ENCODE peak calls at places on chromosomes 1 and 21, in seven cellular contexts. C, W, A, M, Y, Q and R are unnamed samples.

GRCh38 chr1:114320586-114320985 is 166.9 kb upstream of the SYT6 start:
- DNase-seq in C (no peak), A (no peak), Y (no peak), M (no peak), Q (no peak), W (no peak), R (no peak)

GRCh38 chr1:180778782-180779398 is 133.8 kb upstream of the KIAA1614 start:
- DNase-seq in Q (no peak), C (peak), W (no peak), Y (no peak), A (peak), M (no peak), R (peak)

GRCh38 chr1:244104309-244105060 is 53.4 kb downstream of the ZBTB18 start:
- DNase-seq in Q (no peak), M (no peak), Y (no peak), A (no peak), C (peak), W (no peak), R (no peak)

GRCh38 chr1:115114308-115114707 is 25.0 kb upstream of the TSPAN2 start:
- DNase-seq in W (no peak), Y (no peak), Q (no peak), M (no peak), A (no peak), C (no peak), R (no peak)

GRCh38 chr21:43362306-43362927 is 64.5 kb downstream of the SIK1 start:
- DNase-seq in Q (peak), Y (peak), C (no peak), M (peak), A (peak), W (peak), R (peak)

GRCh38 chr1:154837679-154838171 is 32.4 kb downstream of the KCNN3 start:
- DNase-seq in W (peak), M (peak), A (peak), Q (no peak), Y (no peak), C (no peak), R (no peak)

GRCh38 chr1:246178902-246179301 is 328.2 kb downstream of the SMYD3 start:
- DNase-seq in M (no peak), A (no peak), Y (no peak), C (no peak), Q (no peak), W (no peak), R (no peak)

GRCh38 chr1:60825593-60825992 is 256.8 kb upstream of the NFIA start:
- DNase-seq in M (no peak), Y (no peak), A (no peak), C (no peak), Q (no peak), W (no peak), R (no peak)

GRCh38 chr1:236913371-236914037 is 90.7 kb downstream of the MT1HL1 start:
- DNase-seq in W (no peak), C (no peak), M (no peak), Y (no peak), Q (no peak), A (no peak), R (no peak)

GRCh38 chr1:67945733-67946374 is 104.6 kb downstream of the DIRAS3 start:
- DNase-seq in W (peak), Y (no peak), M (no peak), A (no peak), C (no peak), Q (no peak), R (no peak)

GRCh38 chr1:229759037-229759435 is 133.0 kb downstream of the URB2 start:
- DNase-seq in W (no peak), Y (no peak), M (no peak), A (no peak), C (no peak), Q (no peak), R (no peak)

GRCh38 chr21:46094401-46095105 is 3.4 kb upstream of the COL6A2 start:
- DNase-seq in W (no peak), Q (no peak), A (no peak), M (no peak), Y (no peak), C (no peak), R (no peak)

GRCh38 chr1:30514945-30515344 is 208.4 kb downstream of the MATN1 start:
- DNase-seq in A (no peak), C (no peak), Q (peak), M (peak), W (no peak), Y (no peak), R (no peak)

GRCh38 chr1:43806183-43806582 is 98.8 kb downstream of the ST3GAL3 start:
- DNase-seq in W (no peak), Y (no peak), C (no peak), M (no peak), A (no peak), Q (no peak), R (no peak)

GRCh38 chr1:26234644-26235384 is 814 bp downstream of the CEP85 start:
- DNase-seq in Y (peak), W (no peak), A (peak), C (peak), M (no peak), Q (no peak), R (no peak)

GRCh38 chr1:39359028-39359570 is 132.3 kb upstream of the BMP8A start:
- DNase-seq in Y (no peak), C (no peak), W (no peak), Q (no peak), A (no peak), M (peak), R (no peak)

GRCh38 chr1:67317803-67318202 is 10.1 kb downstream of the IL12RB2 start:
- DNase-seq in M (no peak), Y (no peak), Q (no peak), C (no peak), W (no peak), A (no peak), R (no peak)

GRCh38 chr21:34074283-34075098 is 1.1 kb downstream of the MRPS6 start:
- DNase-seq in Q (no peak), C (no peak), Y (no peak), A (peak), W (no peak), M (no peak), R (no peak)

GRCh38 chr1:98817830-98818229 is 156.3 kb downstream of the SNX7 start:
- DNase-seq in C (no peak), M (no peak), Y (no peak), Q (no peak), A (no peak), W (no peak), R (no peak)

GRCh38 chr1:46556822-46557221 is 5.4 kb upstream of the KNCN start:
- DNase-seq in C (no peak), Q (peak), M (no peak), Y (no peak), W (no peak), A (no peak), R (no peak)

GRCh38 chr1:5818755-5819154 is 173.5 kb downstream of the NPHP4 start:
- DNase-seq in A (no peak), C (no peak), W (no peak), M (no peak), Q (no peak), Y (no peak), R (no peak)

GRCh38 chr1:39087109-39087834 is 61.1 kb downstream of the NDUFS5 start:
- DNase-seq in Q (no peak), C (no peak), Y (no peak), W (no peak), A (no peak), M (no peak), R (no peak)

GRCh38 chr1:198598796-198599321 is 40.0 kb upstream of the PTPRC start:
- DNase-seq in A (peak), W (no peak), Q (no peak), M (no peak), Y (no peak), C (no peak), R (peak)

GRCh38 chr1:59444520-59444919 is 147.6 kb downstream of the FGGY start:
- DNase-seq in W (no peak), M (no peak), Q (no peak), A (no peak), C (no peak), Y (no peak), R (no peak)

GRCh38 chr21:37153193-37153934 is 80.3 kb downstream of the TTC3 start:
- DNase-seq in C (no peak), A (no peak), Y (no peak), M (no peak), Q (no peak), W (no peak), R (no peak)

GRCh38 chr1:226763741-226764264 is 24.7 kb upstream of the ITPKB start:
- DNase-seq in A (peak), Q (no peak), C (peak), M (no peak), Y (no peak), W (no peak), R (no peak)

GRCh38 chr1:150981177-150981804 is 801 bp upstream of the ANXA9 start:
- DNase-seq in A (peak), Y (no peak), C (no peak), M (peak), Q (no peak), W (no peak), R (no peak)

GRCh38 chr1:193141804-193142203 is 20.0 kb downstream of the CDC73 start:
- DNase-seq in Q (no peak), Y (peak), W (no peak), C (no peak), M (no peak), A (no peak), R (no peak)

GRCh38 chr1:117838911-117839310 is 90.5 kb downstream of the GDAP2 start:
- DNase-seq in Q (no peak), W (no peak), C (no peak), Y (no peak), M (no peak), A (no peak), R (no peak)

GRCh38 chr1:23471473-23472075 is 12.4 kb downstream of the ASAP3 start:
- DNase-seq in M (no peak), Q (no peak), Y (no peak), A (no peak), W (no peak), C (no peak), R (no peak)

GRCh38 chr1:242083742-242084141 is 84.8 kb upstream of the MAP1LC3C start:
- DNase-seq in Y (no peak), A (no peak), C (no peak), W (no peak), Q (no peak), M (no peak), R (no peak)

GRCh38 chr1:116515702-116516101 is 55.1 kb downstream of the CD58 start:
- DNase-seq in A (no peak), Y (peak), C (no peak), W (no peak), M (no peak), Q (no peak), R (no peak)

GRCh38 chr21:32135401-32136363 is 143.2 kb downstream of the MIS18A start:
- DNase-seq in Q (no peak), Y (no peak), A (no peak), C (no peak), M (no peak), W (no peak), R (no peak)

GRCh38 chr1:220241072-220241663 is 31.1 kb downstream of the RAB3GAP2 start:
- DNase-seq in C (no peak), W (no peak), Y (no peak), Q (no peak), M (no peak), A (no peak), R (no peak)

GRCh38 chr1:19375621-19376020 is 63.5 kb downstream of the SLC66A1 start:
- DNase-seq in W (no peak), Q (no peak), Y (no peak), A (no peak), C (no peak), M (no peak), R (no peak)

GRCh38 chr21:35648512-35648911 is 411.8 kb downstream of the SETD4 start:
- DNase-seq in Y (no peak), A (no peak), W (no peak), M (peak), C (no peak), Q (no peak), R (no peak)
- H3K27ac ChIP-seq in Y (no peak), A (no peak), W (no peak), M (no peak), C (no peak), Q (no peak), R (no peak)

GRCh38 chr1:202578001-202578500 is 132.2 kb downstream of the SYT2 start:
- DNase-seq in C (no peak), Q (no peak), A (no peak), W (no peak), M (no peak), Y (no peak), R (no peak)
- H3K4me3 ChIP-seq in C (no peak), Q (no peak), A (no peak), W (no peak), M (no peak), Y (no peak), R (no peak)

GRCh38 chr1:222930097-222930496 is 115.3 kb downstream of the DISP1 start:
- DNase-seq in M (no peak), A (no peak), Y (no peak), Q (no peak), C (no peak), W (no peak), R (no peak)

GRCh38 chr1:222928212-222928611 is 113.4 kb downstream of the DISP1 start:
- DNase-seq in W (peak), Q (peak), C (no peak), M (peak), A (no peak), Y (no peak), R (no peak)

GRCh38 chr1:222924140-222924706 is 109.4 kb downstream of the DISP1 start:
- DNase-seq in Y (no peak), M (no peak), A (no peak), C (no peak), Q (no peak), W (no peak), R (no peak)

GRCh38 chr1:222923506-222923905 is 108.7 kb downstream of the DISP1 start:
- DNase-seq in W (no peak), Q (no peak), M (no peak), Y (no peak), A (no peak), C (no peak), R (no peak)

GRCh38 chr1:222926566-222926965 is 111.7 kb downstream of the DISP1 start:
- DNase-seq in C (no peak), M (no peak), A (no peak), Y (no peak), Q (no peak), W (no peak), R (no peak)
- H3K27ac ChIP-seq in C (no peak), M (no peak), A (no peak), Y (no peak), Q (peak), W (no peak), R (no peak)

GRCh38 chr1:206566976-206567375 is 45.3 kb downstream of the EIF2D start:
- DNase-seq in A (no peak), W (no peak), Q (no peak), M (no peak), C (no peak), Y (no peak), R (no peak)
- H3K4me3 ChIP-seq in A (no peak), W (no peak), Q (no peak), M (no peak), C (no peak), Y (peak), R (peak)

DNA sequence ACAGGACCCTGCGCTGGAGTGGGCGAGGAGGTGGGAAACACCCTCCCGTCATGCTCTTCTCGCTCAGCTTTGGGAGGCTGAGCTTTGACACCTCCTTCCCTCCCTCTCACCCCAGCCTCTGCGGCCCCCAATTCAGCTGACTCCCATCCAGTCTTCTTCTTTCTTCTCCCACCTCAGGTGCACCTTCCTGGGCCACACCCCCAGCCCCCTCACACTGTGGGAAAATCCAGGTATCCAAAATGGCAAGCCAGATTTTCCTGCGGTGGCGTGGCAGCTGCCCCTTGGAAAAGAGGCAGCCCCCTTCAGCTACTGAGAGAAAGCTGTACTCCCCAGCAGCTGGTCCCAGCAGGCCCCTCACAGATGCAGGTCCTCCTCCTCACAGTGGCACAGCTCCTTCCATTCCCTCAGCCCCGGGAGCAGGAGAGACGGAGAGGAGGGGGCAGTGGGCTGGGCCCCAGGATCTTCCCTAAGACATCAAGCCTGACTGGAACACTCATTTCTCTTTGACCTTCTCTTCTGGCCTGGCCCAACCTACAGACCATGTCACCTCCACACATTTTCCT is 61.6 kb downstream of the OPTC start:
- DNase-seq in W (no peak), A (no peak), M (no peak), C (no peak), Y (no peak), Q (no peak), R (no peak)
- H3K27ac ChIP-seq in W (peak), A (no peak), M (peak), C (peak), Y (no peak), Q (peak), R (no peak)

GRCh38 chr1:34753163-34753562 is 1.7 kb upstream of the GJB5 start:
- DNase-seq in W (no peak), Y (no peak), M (no peak), A (no peak), C (no peak), Q (no peak), R (no peak)

GRCh38 chr1:34758751-34759150 is 789 bp upstream of the GJB4 start:
- DNase-seq in Y (no peak), W (no peak), M (no peak), C (no peak), Q (no peak), A (no peak), R (no peak)

GRCh38 chr1:34755961-34756360 is 1.1 kb downstream of the GJB5 start:
- DNase-seq in Q (no peak), C (no peak), A (no peak), M (no peak), W (no peak), Y (no peak), R (no peak)

GRCh38 chr1:34757386-34757785 is 2.2 kb upstream of the GJB4 start:
- DNase-seq in C (no peak), Y (no peak), Q (no peak), A (no peak), M (no peak), W (no peak), R (no peak)

DNA sequence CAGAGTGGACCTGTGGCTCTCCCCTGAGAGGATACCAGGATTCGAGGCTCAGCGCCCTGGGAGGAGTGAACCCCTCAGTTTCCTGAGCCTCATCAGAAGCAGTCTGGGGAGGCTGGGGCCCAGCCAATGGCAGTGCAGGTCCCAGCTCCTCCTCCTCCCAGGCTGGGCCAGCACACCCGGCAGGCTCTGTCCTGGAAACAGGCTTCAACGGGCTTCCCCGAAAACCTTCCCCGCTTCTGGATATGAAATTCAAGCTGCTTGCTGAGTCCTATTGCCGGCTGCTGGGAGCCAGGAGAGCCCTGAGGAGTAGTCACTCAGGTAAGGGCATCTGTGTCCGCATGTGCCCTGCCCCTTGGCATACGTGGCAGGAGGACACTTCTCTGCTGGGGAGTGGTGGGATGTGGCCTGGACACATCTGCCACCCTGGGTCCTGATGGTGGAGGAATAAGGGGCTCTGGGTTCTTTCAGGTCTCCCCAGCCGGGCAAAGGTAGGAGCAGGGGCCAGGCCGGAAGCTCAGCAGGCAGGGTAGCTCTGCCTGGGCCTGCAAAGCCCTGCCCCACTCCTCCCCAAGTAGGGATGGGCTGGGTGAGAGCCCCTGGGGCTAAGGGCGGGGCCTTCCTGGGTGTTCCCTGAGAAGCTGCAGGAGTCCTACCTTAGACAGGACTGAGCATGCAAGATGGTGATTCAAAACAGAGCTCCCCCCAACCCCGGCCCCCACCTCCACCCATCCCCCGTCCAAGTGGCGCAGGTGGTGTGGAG is at the start of gene GJB5:
- DNase-seq in A (no peak), Y (no peak), Q (peak), W (no peak), M (no peak), C (no peak), R (no peak)
- H3K4me3 ChIP-seq in A (no peak), Y (no peak), Q (peak), W (no peak), M (no peak), C (no peak), R (no peak)

DNA sequence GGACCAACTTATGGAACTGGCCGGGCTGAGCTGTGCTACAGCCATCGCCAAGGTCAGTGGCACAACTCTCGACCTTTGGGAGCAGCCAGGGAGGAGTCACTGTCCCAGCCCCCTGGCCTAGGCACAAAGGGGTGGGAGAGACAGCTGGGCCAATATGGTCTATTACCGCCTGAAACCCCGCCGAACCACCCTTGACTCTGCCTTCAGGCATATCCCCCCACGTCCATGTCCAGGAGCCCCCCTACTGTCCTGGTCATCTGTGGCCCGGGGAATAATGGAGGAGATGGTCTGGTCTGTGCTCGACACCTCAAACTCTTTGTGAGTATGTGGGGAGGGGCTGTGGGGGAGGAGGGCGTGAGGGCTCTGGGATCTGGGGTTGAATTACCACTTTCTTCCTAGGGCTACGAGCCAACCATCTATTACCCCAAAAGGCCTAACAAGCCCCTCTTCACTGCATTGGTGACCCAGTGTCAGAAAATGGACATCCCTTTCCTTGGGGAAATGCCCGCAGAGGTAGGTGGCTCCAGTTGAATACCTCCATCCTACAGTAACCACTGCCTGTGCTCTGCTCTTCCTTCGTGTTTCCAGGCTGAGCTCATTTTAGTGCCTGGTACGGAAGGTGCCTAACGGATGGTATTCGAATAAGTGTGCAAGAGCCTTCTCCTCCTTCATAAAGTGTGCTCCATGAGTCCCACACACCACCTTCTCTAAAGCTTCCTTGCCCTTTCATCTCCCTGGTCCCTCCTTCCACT is 758 bp downstream of the NAXE start:
- DNase-seq in A (no peak), Q (no peak), C (no peak), M (no peak), Y (no peak), W (no peak), R (no peak)
- H3K27ac ChIP-seq in A (peak), Q (peak), C (peak), M (peak), Y (peak), W (peak), R (peak)

GRCh38 chr1:10936998-10937901 is 75.2 kb upstream of the TARDBP start:
- DNase-seq in A (no peak), Y (no peak), Q (no peak), W (no peak), C (no peak), M (peak), R (no peak)
- H3K4me3 ChIP-seq in A (no peak), Y (no peak), Q (no peak), W (no peak), C (no peak), M (no peak), R (no peak)

GRCh38 chr1:223175032-223175431 is 32.0 kb upstream of the TLR5 start:
- DNase-seq in Q (no peak), Y (no peak), C (no peak), W (no peak), A (no peak), M (no peak), R (no peak)

GRCh38 chr1:223179280-223179679 is 36.2 kb upstream of the TLR5 start:
- DNase-seq in Y (no peak), Q (no peak), A (no peak), M (no peak), C (no peak), W (no peak), R (no peak)

GRCh38 chr1:223176437-223176836 is 33.4 kb upstream of the TLR5 start:
- DNase-seq in C (no peak), W (no peak), A (no peak), Q (no peak), M (no peak), Y (no peak), R (no peak)

GRCh38 chr1:223177681-223178080 is 34.6 kb upstream of the TLR5 start:
- DNase-seq in M (peak), A (no peak), W (no peak), Y (no peak), C (no peak), Q (no peak), R (no peak)

GRCh38 chr1:223175633-223176032 is 32.6 kb upstream of the TLR5 start:
- DNase-seq in A (no peak), W (no peak), M (no peak), Y (no peak), C (no peak), Q (no peak), R (no peak)
- H3K27ac ChIP-seq in A (no peak), W (peak), M (peak), Y (no peak), C (no peak), Q (peak), R (no peak)